ENCODE peak calls at places on chromosome 13, in ten cellular contexts. One of them, this sample, is unnamed.
A peak's percentile ranks its signal among the peaks of the same experiment; 100 is the strongest.

GRCh38 chr13:76882431-76882830 is 3.8 kb downstream of the KCTD12 start:
- DNase-seq in activated CD4-positive, CD25-positive, alpha-beta regulatory T cell treated with anti-CD3 and anti-CD28 coated beads, Interleukin-2, amount 50 U/mL, for 16 hours: no peak
- DNase-seq in frontal cortex: no peak
- DNase-seq in A549: no peak
- DNase-seq in stimulated activated CD8-positive, alpha-beta memory T cell treated with anti-CD3 and anti-CD28 coated beads, Interleukin-15, amount 100 ng/mL, for 4 hours: no peak
- DNase-seq in dorsolateral prefrontal cortex: no peak
- DNase-seq in activated B cell treated with CpG ODN at 0.5 μM for 24 hours: no peak
- DNase-seq in BJ: no peak
- DNase-seq in uterus: no peak
- DNase-seq in amygdala: no peak
- DNase-seq in this sample: peak; percentile 15

GRCh38 chr13:59413121-59413520 is 750.6 kb downstream of the DIAPH3 start:
- DNase-seq in activated CD4-positive, CD25-positive, alpha-beta regulatory T cell treated with anti-CD3 and anti-CD28 coated beads, Interleukin-2, amount 50 U/mL, for 16 hours: no peak
- DNase-seq in frontal cortex: no peak
- DNase-seq in A549: no peak
- DNase-seq in stimulated activated CD8-positive, alpha-beta memory T cell treated with anti-CD3 and anti-CD28 coated beads, Interleukin-15, amount 100 ng/mL, for 4 hours: no peak
- DNase-seq in dorsolateral prefrontal cortex: no peak
- DNase-seq in activated B cell treated with CpG ODN at 0.5 μM for 24 hours: no peak
- DNase-seq in BJ: no peak
- DNase-seq in uterus: no peak
- DNase-seq in amygdala: no peak
- DNase-seq in this sample: no peak

GRCh38 chr13:110517505-110518149 is 43.9 kb downstream of the RAB20 start:
- DNase-seq in activated CD4-positive, CD25-positive, alpha-beta regulatory T cell treated with anti-CD3 and anti-CD28 coated beads, Interleukin-2, amount 50 U/mL, for 16 hours: no peak
- DNase-seq in frontal cortex: no peak
- DNase-seq in A549: no peak
- DNase-seq in stimulated activated CD8-positive, alpha-beta memory T cell treated with anti-CD3 and anti-CD28 coated beads, Interleukin-15, amount 100 ng/mL, for 4 hours: no peak
- DNase-seq in dorsolateral prefrontal cortex: no peak
- DNase-seq in activated B cell treated with CpG ODN at 0.5 μM for 24 hours: no peak
- DNase-seq in BJ: no peak
- DNase-seq in uterus: no peak
- DNase-seq in amygdala: no peak
- DNase-seq in this sample: no peak

GRCh38 chr13:20270163-20270865 is 38.2 kb upstream of the GJB6 start:
- DNase-seq in activated CD4-positive, CD25-positive, alpha-beta regulatory T cell treated with anti-CD3 and anti-CD28 coated beads, Interleukin-2, amount 50 U/mL, for 16 hours: no peak
- DNase-seq in frontal cortex: no peak
- DNase-seq in A549: no peak
- DNase-seq in stimulated activated CD8-positive, alpha-beta memory T cell treated with anti-CD3 and anti-CD28 coated beads, Interleukin-15, amount 100 ng/mL, for 4 hours: no peak
- DNase-seq in dorsolateral prefrontal cortex: no peak
- DNase-seq in activated B cell treated with CpG ODN at 0.5 μM for 24 hours: no peak
- DNase-seq in BJ: no peak
- DNase-seq in uterus: no peak
- DNase-seq in amygdala: no peak
- DNase-seq in this sample: no peak

GRCh38 chr13:69706807-69707206 is 400.8 kb upstream of the ATXN8OS start:
- DNase-seq in activated CD4-positive, CD25-positive, alpha-beta regulatory T cell treated with anti-CD3 and anti-CD28 coated beads, Interleukin-2, amount 50 U/mL, for 16 hours: no peak
- DNase-seq in frontal cortex: no peak
- DNase-seq in A549: no peak
- DNase-seq in stimulated activated CD8-positive, alpha-beta memory T cell treated with anti-CD3 and anti-CD28 coated beads, Interleukin-15, amount 100 ng/mL, for 4 hours: no peak
- DNase-seq in dorsolateral prefrontal cortex: no peak
- DNase-seq in activated B cell treated with CpG ODN at 0.5 μM for 24 hours: no peak
- DNase-seq in BJ: no peak
- DNase-seq in uterus: no peak
- DNase-seq in amygdala: no peak
- DNase-seq in this sample: no peak

GRCh38 chr13:98674968-98675528 is 77.4 kb downstream of the SLC15A1 start:
- DNase-seq in activated CD4-positive, CD25-positive, alpha-beta regulatory T cell treated with anti-CD3 and anti-CD28 coated beads, Interleukin-2, amount 50 U/mL, for 16 hours: no peak
- DNase-seq in frontal cortex: no peak
- DNase-seq in A549: no peak
- DNase-seq in stimulated activated CD8-positive, alpha-beta memory T cell treated with anti-CD3 and anti-CD28 coated beads, Interleukin-15, amount 100 ng/mL, for 4 hours: no peak
- DNase-seq in dorsolateral prefrontal cortex: no peak
- DNase-seq in activated B cell treated with CpG ODN at 0.5 μM for 24 hours: no peak
- DNase-seq in BJ: no peak
- DNase-seq in uterus: no peak
- DNase-seq in amygdala: no peak
- DNase-seq in this sample: no peak

GRCh38 chr13:113548171-113548641 is 36.3 kb upstream of the TFDP1 start:
- DNase-seq in activated CD4-positive, CD25-positive, alpha-beta regulatory T cell treated with anti-CD3 and anti-CD28 coated beads, Interleukin-2, amount 50 U/mL, for 16 hours: no peak
- DNase-seq in frontal cortex: no peak
- DNase-seq in A549: no peak
- DNase-seq in stimulated activated CD8-positive, alpha-beta memory T cell treated with anti-CD3 and anti-CD28 coated beads, Interleukin-15, amount 100 ng/mL, for 4 hours: no peak
- DNase-seq in dorsolateral prefrontal cortex: peak; percentile 30
- DNase-seq in activated B cell treated with CpG ODN at 0.5 μM for 24 hours: no peak
- DNase-seq in BJ: no peak
- DNase-seq in uterus: no peak
- DNase-seq in amygdala: no peak
- DNase-seq in this sample: no peak

GRCh38 chr13:106373304-106373988 is 162.0 kb downstream of the EFNB2 start:
- DNase-seq in activated CD4-positive, CD25-positive, alpha-beta regulatory T cell treated with anti-CD3 and anti-CD28 coated beads, Interleukin-2, amount 50 U/mL, for 16 hours: no peak
- DNase-seq in frontal cortex: no peak
- DNase-seq in A549: no peak
- DNase-seq in stimulated activated CD8-positive, alpha-beta memory T cell treated with anti-CD3 and anti-CD28 coated beads, Interleukin-15, amount 100 ng/mL, for 4 hours: no peak
- DNase-seq in dorsolateral prefrontal cortex: no peak
- DNase-seq in activated B cell treated with CpG ODN at 0.5 μM for 24 hours: no peak
- DNase-seq in BJ: no peak
- DNase-seq in uterus: no peak
- DNase-seq in amygdala: no peak
- DNase-seq in this sample: no peak

GRCh38 chr13:97116754-97117153 is 105.4 kb upstream of the MBNL2 start:
- DNase-seq in activated CD4-positive, CD25-positive, alpha-beta regulatory T cell treated with anti-CD3 and anti-CD28 coated beads, Interleukin-2, amount 50 U/mL, for 16 hours: no peak
- DNase-seq in frontal cortex: no peak
- DNase-seq in A549: no peak
- DNase-seq in stimulated activated CD8-positive, alpha-beta memory T cell treated with anti-CD3 and anti-CD28 coated beads, Interleukin-15, amount 100 ng/mL, for 4 hours: no peak
- DNase-seq in dorsolateral prefrontal cortex: no peak
- DNase-seq in activated B cell treated with CpG ODN at 0.5 μM for 24 hours: no peak
- DNase-seq in BJ: no peak
- DNase-seq in uterus: no peak
- DNase-seq in amygdala: no peak
- DNase-seq in this sample: no peak

GRCh38 chr13:49935171-49936084 is 712 bp downstream of the SPRYD7 start:
- DNase-seq in activated CD4-positive, CD25-positive, alpha-beta regulatory T cell treated with anti-CD3 and anti-CD28 coated beads, Interleukin-2, amount 50 U/mL, for 16 hours: no peak
- DNase-seq in frontal cortex: no peak
- DNase-seq in A549: peak; percentile 82
- DNase-seq in stimulated activated CD8-positive, alpha-beta memory T cell treated with anti-CD3 and anti-CD28 coated beads, Interleukin-15, amount 100 ng/mL, for 4 hours: peak; percentile 6
- DNase-seq in dorsolateral prefrontal cortex: peak; percentile 44
- DNase-seq in activated B cell treated with CpG ODN at 0.5 μM for 24 hours: no peak
- DNase-seq in BJ: no peak
- DNase-seq in uterus: no peak
- DNase-seq in amygdala: no peak
- DNase-seq in this sample: no peak

GRCh38 chr13:80649274-80649673 is 308.3 kb upstream of the SPRY2 start:
- DNase-seq in activated CD4-positive, CD25-positive, alpha-beta regulatory T cell treated with anti-CD3 and anti-CD28 coated beads, Interleukin-2, amount 50 U/mL, for 16 hours: no peak
- DNase-seq in frontal cortex: no peak
- DNase-seq in A549: no peak
- DNase-seq in stimulated activated CD8-positive, alpha-beta memory T cell treated with anti-CD3 and anti-CD28 coated beads, Interleukin-15, amount 100 ng/mL, for 4 hours: no peak
- DNase-seq in dorsolateral prefrontal cortex: no peak
- DNase-seq in activated B cell treated with CpG ODN at 0.5 μM for 24 hours: no peak
- DNase-seq in BJ: no peak
- DNase-seq in uterus: no peak
- DNase-seq in amygdala: no peak
- DNase-seq in this sample: no peak

GRCh38 chr13:97873398-97873797 is 80.1 kb upstream of the IPO5 start:
- DNase-seq in activated CD4-positive, CD25-positive, alpha-beta regulatory T cell treated with anti-CD3 and anti-CD28 coated beads, Interleukin-2, amount 50 U/mL, for 16 hours: no peak
- DNase-seq in frontal cortex: no peak
- DNase-seq in A549: no peak
- DNase-seq in stimulated activated CD8-positive, alpha-beta memory T cell treated with anti-CD3 and anti-CD28 coated beads, Interleukin-15, amount 100 ng/mL, for 4 hours: no peak
- DNase-seq in dorsolateral prefrontal cortex: no peak
- DNase-seq in activated B cell treated with CpG ODN at 0.5 μM for 24 hours: no peak
- DNase-seq in BJ: no peak
- DNase-seq in uterus: no peak
- DNase-seq in amygdala: no peak
- DNase-seq in this sample: no peak

GRCh38 chr13:32545083-32545482 is 6.5 kb upstream of the N4BP2L2 start:
- DNase-seq in activated CD4-positive, CD25-positive, alpha-beta regulatory T cell treated with anti-CD3 and anti-CD28 coated beads, Interleukin-2, amount 50 U/mL, for 16 hours: no peak
- DNase-seq in frontal cortex: no peak
- DNase-seq in A549: no peak
- DNase-seq in stimulated activated CD8-positive, alpha-beta memory T cell treated with anti-CD3 and anti-CD28 coated beads, Interleukin-15, amount 100 ng/mL, for 4 hours: no peak
- DNase-seq in dorsolateral prefrontal cortex: no peak
- DNase-seq in activated B cell treated with CpG ODN at 0.5 μM for 24 hours: no peak
- DNase-seq in BJ: no peak
- DNase-seq in uterus: no peak
- DNase-seq in amygdala: no peak
- DNase-seq in this sample: no peak

GRCh38 chr13:97028441-97029299 is 34.4 kb upstream of the OXGR1 start:
- DNase-seq in activated CD4-positive, CD25-positive, alpha-beta regulatory T cell treated with anti-CD3 and anti-CD28 coated beads, Interleukin-2, amount 50 U/mL, for 16 hours: no peak
- DNase-seq in frontal cortex: peak; percentile 24
- DNase-seq in A549: peak; percentile 42
- DNase-seq in stimulated activated CD8-positive, alpha-beta memory T cell treated with anti-CD3 and anti-CD28 coated beads, Interleukin-15, amount 100 ng/mL, for 4 hours: no peak
- DNase-seq in dorsolateral prefrontal cortex: peak; percentile 71
- DNase-seq in activated B cell treated with CpG ODN at 0.5 μM for 24 hours: no peak
- DNase-seq in BJ: no peak
- DNase-seq in uterus: peak; percentile 35
- DNase-seq in amygdala: peak; percentile 4
- DNase-seq in this sample: no peak

GRCh38 chr13:110326263-110326904 is 19.3 kb downstream of the COL4A2 start:
- DNase-seq in activated CD4-positive, CD25-positive, alpha-beta regulatory T cell treated with anti-CD3 and anti-CD28 coated beads, Interleukin-2, amount 50 U/mL, for 16 hours: no peak
- DNase-seq in frontal cortex: no peak
- DNase-seq in A549: no peak
- DNase-seq in stimulated activated CD8-positive, alpha-beta memory T cell treated with anti-CD3 and anti-CD28 coated beads, Interleukin-15, amount 100 ng/mL, for 4 hours: no peak
- DNase-seq in dorsolateral prefrontal cortex: no peak
- DNase-seq in activated B cell treated with CpG ODN at 0.5 μM for 24 hours: no peak
- DNase-seq in BJ: no peak
- DNase-seq in uterus: no peak
- DNase-seq in amygdala: no peak
- DNase-seq in this sample: no peak

GRCh38 chr13:23654111-23655110 is 84.2 kb downstream of the TNFRSF19 start:
- DNase-seq in activated CD4-positive, CD25-positive, alpha-beta regulatory T cell treated with anti-CD3 and anti-CD28 coated beads, Interleukin-2, amount 50 U/mL, for 16 hours: no peak
- DNase-seq in frontal cortex: no peak
- DNase-seq in A549: no peak
- DNase-seq in stimulated activated CD8-positive, alpha-beta memory T cell treated with anti-CD3 and anti-CD28 coated beads, Interleukin-15, amount 100 ng/mL, for 4 hours: no peak
- DNase-seq in dorsolateral prefrontal cortex: no peak
- DNase-seq in activated B cell treated with CpG ODN at 0.5 μM for 24 hours: no peak
- DNase-seq in BJ: no peak
- DNase-seq in uterus: no peak
- DNase-seq in amygdala: no peak
- DNase-seq in this sample: no peak